ENCODE peak calls at places on chromosomes 3 and 15, in six cellular contexts. One of them, this sample, is unnamed.

GRCh38 chr3:52456169-52456799 is 880 bp downstream of the NISCH start:
- DNase-seq in Peyer's patch: peak; percentile 48
- DNase-seq in NCI-H1092 treated with DMSO at 0.1 percent for 48 hours: peak; percentile 3
- DNase-seq in RWPE1: peak; percentile 17
- DNase-seq in MCF 10A: peak; percentile 21
- DNase-seq in foreskin fibroblast: peak; percentile 39
- DNase-seq in this sample: peak; percentile 15

GRCh38 chr15:51227967-51228783 is 110.2 kb downstream of the CYP19A1 start:
- DNase-seq in foreskin fibroblast: peak; percentile 93
- DNase-seq in Peyer's patch: no peak
- DNase-seq in RWPE1: peak; percentile 88
- DNase-seq in NCI-H1092 treated with DMSO at 0.1 percent for 48 hours: no peak
- DNase-seq in MCF 10A: peak; percentile 82
- DNase-seq in this sample: no peak

GRCh38 chr15:40336129-40337122 is 4.3 kb downstream of the CCDC9B start:
- DNase-seq in MCF 10A: no peak
- DNase-seq in RWPE1: no peak
- DNase-seq in Peyer's patch: no peak
- DNase-seq in foreskin fibroblast: no peak
- DNase-seq in NCI-H1092 treated with DMSO at 0.1 percent for 48 hours: peak; percentile 23
- DNase-seq in this sample: no peak

GRCh38 chr15:47741907-47742306 is 24.6 kb downstream of the SEMA6D start:
- DNase-seq in MCF 10A: no peak
- DNase-seq in RWPE1: no peak
- DNase-seq in foreskin fibroblast: no peak
- DNase-seq in Peyer's patch: no peak
- DNase-seq in NCI-H1092 treated with DMSO at 0.1 percent for 48 hours: no peak
- DNase-seq in this sample: no peak

GRCh38 chr3:129688310-129688895 is 81.9 kb upstream of the PLXND1 start:
- DNase-seq in RWPE1: no peak
- DNase-seq in Peyer's patch: no peak
- DNase-seq in NCI-H1092 treated with DMSO at 0.1 percent for 48 hours: peak; percentile 91
- DNase-seq in foreskin fibroblast: peak; percentile 39
- DNase-seq in MCF 10A: no peak
- DNase-seq in this sample: peak; percentile 94

GRCh38 chr15:47466357-47466756 is 250.9 kb upstream of the SEMA6D start:
- DNase-seq in foreskin fibroblast: peak; percentile 55
- DNase-seq in NCI-H1092 treated with DMSO at 0.1 percent for 48 hours: no peak
- DNase-seq in RWPE1: peak; percentile 59
- DNase-seq in MCF 10A: peak; percentile 29
- DNase-seq in Peyer's patch: no peak
- DNase-seq in this sample: peak; percentile 10

GRCh38 chr15:67107014-67107812 is 41.8 kb downstream of the SMAD3 start:
- DNase-seq in foreskin fibroblast: peak; percentile 98
- DNase-seq in RWPE1: peak; percentile 96
- DNase-seq in Peyer's patch: peak; percentile 67
- DNase-seq in MCF 10A: peak; percentile 99
- DNase-seq in NCI-H1092 treated with DMSO at 0.1 percent for 48 hours: no peak
- DNase-seq in this sample: no peak

GRCh38 chr3:131072845-131073244 is 46.2 kb downstream of the NEK11 start:
- DNase-seq in foreskin fibroblast: peak; percentile 29
- DNase-seq in NCI-H1092 treated with DMSO at 0.1 percent for 48 hours: no peak
- DNase-seq in Peyer's patch: no peak
- DNase-seq in MCF 10A: no peak
- DNase-seq in RWPE1: no peak
- DNase-seq in this sample: no peak

GRCh38 chr3:107387555-107387954 is 10.3 kb downstream of the CCDC54 start:
- DNase-seq in Peyer's patch: no peak
- DNase-seq in NCI-H1092 treated with DMSO at 0.1 percent for 48 hours: no peak
- DNase-seq in RWPE1: no peak
- DNase-seq in MCF 10A: peak; percentile 12
- DNase-seq in foreskin fibroblast: no peak
- DNase-seq in this sample: no peak

GRCh38 chr3:98726084-98726483 is 37.1 kb upstream of the ST3GAL6 start:
- DNase-seq in NCI-H1092 treated with DMSO at 0.1 percent for 48 hours: no peak
- DNase-seq in foreskin fibroblast: no peak
- DNase-seq in Peyer's patch: no peak
- DNase-seq in RWPE1: no peak
- DNase-seq in MCF 10A: no peak
- DNase-seq in this sample: no peak

GRCh38 chr3:123336441-123336851 is 112.4 kb downstream of the ADCY5 start:
- DNase-seq in RWPE1: no peak
- DNase-seq in foreskin fibroblast: no peak
- DNase-seq in NCI-H1092 treated with DMSO at 0.1 percent for 48 hours: no peak
- DNase-seq in Peyer's patch: peak; percentile 31
- DNase-seq in MCF 10A: no peak
- DNase-seq in this sample: no peak

This sample was measured in NCI-H146.